ENCODE peak calls at places on chromosomes 2 and 18, in four cellular contexts. P is NCI-H510A treated with DMSO at 0.1 percent for 48 hours, I is GM03348, O is activated T-cell treated with anti-CD3 and anti-CD28 coated beads for 1 hour. B is an unnamed sample.

GRCh38 chr18:8982416-8983183 is 119.9 kb upstream of the NDUFV2 start:
- DNase-seq in O (no peak), I (peak; percentile 71), P (peak; percentile 62), B (peak; percentile 98)

GRCh38 chr18:62876828-62877227 is 161.5 kb downstream of the PHLPP1 start:
- DNase-seq in P (no peak), O (no peak), I (no peak), B (peak; percentile 19)

GRCh38 chr2:48414980-48415764 is 114.8 kb upstream of the STON1 start:
- DNase-seq in O (no peak), P (no peak), I (peak; percentile 31), B (peak; percentile 76)

GRCh38 chr2:20348542-20348941 is 2.1 kb downstream of the PUM2 start:
- DNase-seq in I (no peak), P (no peak), O (peak; percentile 8), B (no peak)

GRCh38 chr2:70851704-70852103 is 16.1 kb upstream of the CD207 start:
- DNase-seq in P (no peak), I (no peak), O (no peak), B (no peak)

GRCh38 chr2:161031516-161031915 is 128.7 kb upstream of the TANK start:
- DNase-seq in I (no peak), O (no peak), P (no peak), B (peak; percentile 21)

GRCh38 chr2:128623776-128624424 is 305.2 kb upstream of the HS6ST1 start:
- DNase-seq in O (no peak), I (peak; percentile 92), P (no peak), B (peak; percentile 88)

GRCh38 chr2:73859721-73860586 is 31.2 kb downstream of the STAMBP start:
- DNase-seq in I (peak; percentile 66), P (no peak), O (no peak), B (peak; percentile 63)

GRCh38 chr18:58962331-58962730 is 97.7 kb downstream of the ZNF532 start:
- DNase-seq in P (no peak), O (no peak), I (no peak), B (no peak)

GRCh38 chr18:11859282-11859797 is 8.1 kb downstream of the CHMP1B start:
- DNase-seq in O (no peak), P (no peak), I (no peak), B (no peak)

GRCh38 chr18:43001821-43002220 is 113.7 kb downstream of the RIT2 start:
- DNase-seq in I (no peak), O (no peak), P (no peak), B (no peak)

GRCh38 chr18:55152801-55153200 is 193.5 kb upstream of the CCDC68 start:
- DNase-seq in P (no peak), O (no peak), I (no peak), B (no peak)

GRCh38 chr2:218908721-218909619 is 28.3 kb downstream of the WNT10A start:
- DNase-seq in O (peak; percentile 85), I (peak; percentile 93), P (peak; percentile 93), B (peak; percentile 84)

GRCh38 chr2:28511871-28512606 is 16.2 kb downstream of the PLB1 start:
- DNase-seq in P (no peak), O (no peak), I (no peak), B (no peak)

GRCh38 chr2:158011055-158011771 is 90.5 kb upstream of the UPP2 start:
- DNase-seq in I (no peak), O (no peak), P (no peak), B (no peak)

GRCh38 chr2:196170202-196170680 is 1.1 kb downstream of the STK17B start:
- DNase-seq in I (peak; percentile 16), P (peak; percentile 53), O (no peak), B (peak; percentile 44)

GRCh38 chr2:25700221-25700660 is 26.9 kb upstream of the DTNB start:
- DNase-seq in P (peak; percentile 66), I (peak; percentile 43), O (no peak), B (peak; percentile 42)

GRCh38 chr2:236888766-236889035 is 197.0 kb upstream of the COPS8 start:
- DNase-seq in I (no peak), P (no peak), O (no peak), B (no peak)

GRCh38 chr18:78448106-78448505 is 531.5 kb upstream of the SALL3 start:
- DNase-seq in I (no peak), P (no peak), O (no peak), B (no peak)

GRCh38 chr2:9365498-9366019 is 57.8 kb downstream of the ITGB1BP1 start:
- DNase-seq in O (no peak), P (no peak), I (no peak), B (no peak)

GRCh38 chr2:63060079-63060482 is 9.5 kb downstream of the OTX1 start:
- DNase-seq in O (no peak), P (no peak), I (no peak), B (no peak)

GRCh38 chr2:134819334-134819733 is 19.1 kb upstream of the ACMSD start:
- DNase-seq in I (peak; percentile 55), P (no peak), O (no peak), B (peak; percentile 6)

GRCh38 chr2:148253716-148254115 is 232.8 kb downstream of the MBD5 start:
- DNase-seq in O (no peak), P (no peak), I (no peak), B (no peak)